ENCODE peak calls at places on chromosomes 4 and X, in ten cellular contexts. One of them, this sample, is unnamed.

GRCh38 chrX:15820106-15821073 is 30.1 kb downstream of the ZRSR2 start:
- DNase-seq in H54: no peak
- DNase-seq in colonic mucosa: no peak
- DNase-seq in psoas muscle: no peak
- DNase-seq in CD8-positive, alpha-beta memory T cell: no peak
- DNase-seq in SK-N-DZ: no peak
- DNase-seq in NCI-H187: no peak
- DNase-seq in prostate gland: no peak
- DNase-seq in cardiac muscle cell: no peak
- DNase-seq in fibroblast of the aortic adventitia: no peak
- DNase-seq in this sample: no peak

GRCh38 chr4:137572647-137573046 is 40.4 kb upstream of the PCDH18 start:
- DNase-seq in H54: no peak
- DNase-seq in colonic mucosa: no peak
- DNase-seq in psoas muscle: no peak
- DNase-seq in CD8-positive, alpha-beta memory T cell: no peak
- DNase-seq in SK-N-DZ: no peak
- DNase-seq in NCI-H187: no peak
- DNase-seq in prostate gland: no peak
- DNase-seq in cardiac muscle cell: no peak
- DNase-seq in fibroblast of the aortic adventitia: no peak
- DNase-seq in this sample: no peak

GRCh38 chr4:168586926-168587325 is 90.1 kb downstream of the PALLD start:
- DNase-seq in H54: no peak
- DNase-seq in colonic mucosa: no peak
- DNase-seq in psoas muscle: no peak
- DNase-seq in CD8-positive, alpha-beta memory T cell: no peak
- DNase-seq in SK-N-DZ: no peak
- DNase-seq in NCI-H187: no peak
- DNase-seq in prostate gland: no peak
- DNase-seq in cardiac muscle cell: no peak
- DNase-seq in fibroblast of the aortic adventitia: no peak
- DNase-seq in this sample: no peak

GRCh38 chr4:100848865-100849264 is 331.0 kb upstream of the EMCN start:
- DNase-seq in H54: no peak
- DNase-seq in colonic mucosa: no peak
- DNase-seq in psoas muscle: no peak
- DNase-seq in CD8-positive, alpha-beta memory T cell: no peak
- DNase-seq in SK-N-DZ: no peak
- DNase-seq in NCI-H187: no peak
- DNase-seq in prostate gland: no peak
- DNase-seq in cardiac muscle cell: no peak
- DNase-seq in fibroblast of the aortic adventitia: no peak
- DNase-seq in this sample: no peak

GRCh38 chrX:307261-308111 is 11.1 kb downstream of the GTPBP6 start:
- DNase-seq in H54: no peak
- DNase-seq in colonic mucosa: no peak
- DNase-seq in psoas muscle: no peak
- DNase-seq in CD8-positive, alpha-beta memory T cell: no peak
- DNase-seq in SK-N-DZ: no peak
- DNase-seq in NCI-H187: no peak
- DNase-seq in prostate gland: no peak
- DNase-seq in cardiac muscle cell: no peak
- DNase-seq in fibroblast of the aortic adventitia: no peak
- DNase-seq in this sample: no peak

GRCh38 chrX:136268051-136269048 is 17.1 kb upstream of the MAP7D3 start:
- DNase-seq in H54: no peak
- DNase-seq in colonic mucosa: peak; percentile 47
- DNase-seq in psoas muscle: no peak
- DNase-seq in CD8-positive, alpha-beta memory T cell: peak; percentile 4
- DNase-seq in SK-N-DZ: peak; percentile 24
- DNase-seq in NCI-H187: no peak
- DNase-seq in prostate gland: peak; percentile 4
- DNase-seq in cardiac muscle cell: peak; percentile 54
- DNase-seq in fibroblast of the aortic adventitia: peak; percentile 59
- DNase-seq in this sample: no peak

GRCh38 chrX:105700316-105700715 is 122.0 kb upstream of the NRK start:
- DNase-seq in H54: no peak
- DNase-seq in colonic mucosa: no peak
- DNase-seq in psoas muscle: no peak
- DNase-seq in CD8-positive, alpha-beta memory T cell: no peak
- DNase-seq in SK-N-DZ: no peak
- DNase-seq in NCI-H187: no peak
- DNase-seq in prostate gland: no peak
- DNase-seq in cardiac muscle cell: no peak
- DNase-seq in fibroblast of the aortic adventitia: no peak
- DNase-seq in this sample: no peak

GRCh38 chrX:107154787-107155620 is 36.4 kb upstream of the RBM41 start:
- DNase-seq in H54: no peak
- DNase-seq in colonic mucosa: no peak
- DNase-seq in psoas muscle: no peak
- DNase-seq in CD8-positive, alpha-beta memory T cell: no peak
- DNase-seq in SK-N-DZ: no peak
- DNase-seq in NCI-H187: no peak
- DNase-seq in prostate gland: no peak
- DNase-seq in cardiac muscle cell: no peak
- DNase-seq in fibroblast of the aortic adventitia: peak; percentile 2
- DNase-seq in this sample: no peak

GRCh38 chr4:7055111-7055989 is 12.2 kb downstream of the TADA2B start:
- DNase-seq in H54: no peak
- DNase-seq in colonic mucosa: no peak
- DNase-seq in psoas muscle: no peak
- DNase-seq in CD8-positive, alpha-beta memory T cell: no peak
- DNase-seq in SK-N-DZ: no peak
- DNase-seq in NCI-H187: no peak
- DNase-seq in prostate gland: no peak
- DNase-seq in cardiac muscle cell: no peak
- DNase-seq in fibroblast of the aortic adventitia: no peak
- DNase-seq in this sample: no peak

GRCh38 chr4:55791666-55792065 is 27.9 kb upstream of the EXOC1L start:
- DNase-seq in H54: no peak
- DNase-seq in colonic mucosa: no peak
- DNase-seq in psoas muscle: no peak
- DNase-seq in CD8-positive, alpha-beta memory T cell: no peak
- DNase-seq in SK-N-DZ: no peak
- DNase-seq in NCI-H187: no peak
- DNase-seq in prostate gland: no peak
- DNase-seq in cardiac muscle cell: peak; percentile 19
- DNase-seq in fibroblast of the aortic adventitia: no peak
- DNase-seq in this sample: no peak